ENCODE peak calls at places on chromosomes 13 and 19, in five cellular contexts. C is PC-3, F is hepatocyte, M is SK-N-SH, X is mesenchymal stem cell. K is an unnamed sample.

GRCh38 chr13:64471916-64472315 is 2758.2 kb downstream of the PCDH9 start:
- DNase-seq in M (peak), F (peak), C (peak), X (peak), K (no peak)

GRCh38 chr19:18736415-18737336 is 53.2 kb downstream of the CRTC1 start:
- DNase-seq in X (no peak), F (no peak), M (peak), C (no peak), K (no peak)

GRCh38 chr19:41926028-41926860 is 2.0 kb downstream of the ERFL start:
- DNase-seq in F (no peak), X (no peak), M (peak), C (no peak), K (no peak)

GRCh38 chr19:6737284-6737872 is at the start of gene GPR108:
- DNase-seq in F (peak), C (peak), M (peak), X (peak), K (peak)

GRCh38 chr19:38731654-38732301 is 12.5 kb downstream of the CAPN12 start:
- DNase-seq in F (no peak), M (no peak), X (no peak), C (no peak), K (no peak)

GRCh38 chr19:48539503-48540096 is 12.4 kb upstream of the SULT2B1 start:
- DNase-seq in M (peak), X (peak), F (peak), C (peak), K (no peak)

GRCh38 chr13:108957369-108958012 is 328.1 kb downstream of the MYO16 start:
- DNase-seq in F (peak), C (peak), X (peak), M (no peak), K (no peak)

GRCh38 chr13:25286308-25286968 is 850 bp downstream of the MTMR6 start:
- DNase-seq in F (peak), C (peak), M (peak), X (peak), K (peak)

GRCh38 chr19:48520134-48520533 is 8.5 kb upstream of the LMTK3 start:
- DNase-seq in C (no peak), F (no peak), X (no peak), M (no peak), K (no peak)

GRCh38 chr19:50482271-50482855 is 5.7 kb upstream of the GARIN5A start:
- DNase-seq in F (no peak), C (no peak), M (no peak), X (no peak), K (no peak)

GRCh38 chr19:15297416-15298224 is 34.7 kb downstream of the BRD4 start:
- DNase-seq in X (peak), C (peak), M (no peak), F (peak), K (peak)

GRCh38 chr19:38304866-38305429 is 897 bp downstream of the C19orf33 start:
- DNase-seq in F (peak), M (peak), C (peak), X (no peak), K (no peak)

DNA sequence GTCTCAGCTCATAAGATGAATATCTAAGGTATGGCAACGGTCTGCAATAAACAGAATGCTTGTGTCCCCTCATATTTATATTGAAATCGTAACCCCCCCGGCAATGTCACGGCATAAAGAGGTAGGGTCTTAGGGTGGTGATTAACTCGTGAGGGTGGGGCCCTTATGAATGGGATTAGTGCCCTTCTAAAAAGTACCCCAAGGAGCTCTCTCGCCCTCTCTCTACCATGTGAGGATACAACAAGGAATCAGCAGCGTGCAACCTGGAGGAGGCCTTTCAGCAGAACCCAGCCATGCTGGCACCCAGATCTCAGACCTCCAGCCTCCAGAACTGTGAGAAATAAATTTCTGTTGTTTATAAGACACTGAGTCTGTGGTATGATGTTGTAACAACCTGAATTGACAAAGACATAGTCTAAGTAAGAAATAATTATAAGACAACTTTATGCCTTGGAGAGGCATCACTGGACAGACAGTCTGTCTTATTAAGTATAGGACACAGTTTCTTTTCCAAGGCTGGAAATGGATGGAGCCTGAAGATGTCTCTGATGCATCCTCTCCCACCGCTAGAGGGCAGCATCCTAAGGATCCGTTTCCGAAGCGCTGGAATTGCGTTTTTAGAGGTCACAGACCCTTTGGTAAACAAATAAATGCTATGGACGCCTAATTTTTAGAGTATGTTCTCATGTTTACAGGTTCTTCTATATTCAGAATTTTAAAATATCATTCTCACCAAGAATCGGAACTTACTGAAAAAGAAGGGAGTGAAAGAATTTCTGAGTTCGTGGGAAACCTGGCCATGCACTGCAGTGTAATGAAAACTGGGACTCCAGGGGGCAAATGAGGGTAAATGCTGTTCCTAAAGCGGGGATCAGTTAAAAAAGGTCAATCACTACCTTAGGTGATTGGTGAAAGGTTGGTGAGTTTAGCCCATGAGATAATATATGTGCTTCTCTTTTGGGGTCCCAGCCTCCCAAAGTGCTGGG is 13.3 kb upstream of the LEUTX start:
- DNase-seq in C (peak), M (peak), F (peak), X (peak), K (peak)
- H2AFZ ChIP-seq in C (no peak), M (no peak), F (no peak), X (no peak), K (no peak)

DNA sequence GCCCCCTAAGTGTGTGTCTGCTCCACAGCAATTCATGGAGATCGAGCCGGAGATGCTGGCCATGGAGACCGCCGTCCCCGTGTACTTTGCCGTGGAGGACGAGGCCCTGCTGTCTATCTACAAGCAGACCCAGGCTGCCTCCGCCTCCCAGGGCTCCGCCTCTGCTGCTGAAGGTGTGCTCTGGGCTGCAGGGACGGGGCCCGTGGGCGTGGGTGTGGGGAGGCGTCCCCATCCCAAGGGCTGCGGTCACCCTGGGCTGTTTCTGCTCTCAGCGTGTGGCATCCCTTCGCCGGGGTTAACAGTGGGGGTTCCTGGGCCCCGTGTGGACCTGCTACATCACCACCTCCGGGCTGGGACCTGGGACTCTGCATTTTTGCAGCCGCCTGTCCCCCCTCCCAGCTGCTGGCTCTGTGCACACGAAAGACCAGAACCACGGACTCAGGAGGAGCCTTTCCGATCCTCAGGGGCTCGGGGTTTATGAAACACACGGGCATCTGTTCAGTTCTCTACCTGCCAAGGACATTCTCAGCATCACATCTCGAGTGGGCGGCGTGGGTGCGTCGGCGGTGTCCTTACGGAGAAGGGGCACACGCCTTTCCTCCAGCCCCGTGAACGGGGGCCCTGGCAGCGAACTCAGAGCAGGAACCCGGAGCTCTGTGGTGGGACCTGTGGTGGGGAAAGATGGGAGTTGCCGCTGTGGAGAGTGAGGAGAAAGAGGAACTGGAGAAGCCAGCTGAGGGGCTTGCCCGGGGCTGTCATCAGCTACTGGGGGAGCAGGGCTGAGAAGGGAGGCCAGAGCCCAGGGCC is 7.7 kb downstream of the NCLN start:
- DNase-seq in F (no peak), X (no peak), C (no peak), M (no peak), K (no peak)
- H2AFZ ChIP-seq in F (no peak), X (no peak), C (no peak), M (no peak), K (no peak)

DNA sequence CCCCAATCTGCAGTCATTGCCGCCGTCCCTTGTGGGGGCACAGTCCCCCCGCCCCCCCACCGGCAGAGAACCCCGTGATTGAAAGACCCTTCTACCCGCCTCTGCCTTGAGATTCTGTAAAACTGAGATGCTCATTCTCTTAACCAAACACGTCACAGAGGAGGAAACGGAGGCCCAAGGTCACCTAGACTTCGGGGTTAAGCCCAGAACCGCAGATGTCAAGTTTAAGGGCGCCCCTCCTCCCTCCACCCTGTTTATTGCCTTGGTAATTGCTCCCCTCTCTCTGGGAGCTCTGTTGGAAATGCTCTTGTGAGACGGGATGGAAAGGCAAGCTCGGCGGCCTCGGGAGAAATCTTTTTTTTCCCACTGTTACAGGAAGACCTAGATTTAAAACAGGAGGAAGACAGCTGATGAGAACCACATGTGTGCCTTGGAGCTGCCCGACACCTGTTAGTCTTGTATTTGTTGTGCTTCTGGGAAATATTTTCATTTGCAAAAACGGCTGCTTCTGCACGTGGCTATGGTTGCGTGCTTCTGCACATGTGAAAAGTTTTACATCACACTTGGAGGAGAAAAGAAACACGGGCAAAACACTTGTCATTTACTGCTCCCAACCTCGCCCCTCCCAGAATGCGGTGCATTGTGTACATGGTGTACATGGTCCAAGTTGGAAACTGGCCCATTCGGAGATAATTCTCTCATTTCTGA is 1.1 kb upstream of the MED26 start:
- DNase-seq in C (no peak), X (peak), M (peak), F (peak), K (peak)
- H2AFZ ChIP-seq in C (peak), X (no peak), M (peak), F (peak), K (peak)

GRCh38 chr13:87669379-87669978 is 1.7 kb upstream of the SLITRK5 start:
- DNase-seq in M (peak), F (peak), C (peak), X (peak), K (peak)

GRCh38 chr13:87671031-87671823 is at the start of gene SLITRK5:
- DNase-seq in M (peak), C (peak), X (peak), F (peak), K (peak)

GRCh38 chr13:87675851-87676250 is 4.7 kb downstream of the SLITRK5 start:
- DNase-seq in X (no peak), C (no peak), M (peak), F (no peak), K (no peak)

GRCh38 chr13:87674143-87674772 is 3.1 kb downstream of the SLITRK5 start:
- DNase-seq in X (peak), F (no peak), C (no peak), M (peak), K (peak)

DNA sequence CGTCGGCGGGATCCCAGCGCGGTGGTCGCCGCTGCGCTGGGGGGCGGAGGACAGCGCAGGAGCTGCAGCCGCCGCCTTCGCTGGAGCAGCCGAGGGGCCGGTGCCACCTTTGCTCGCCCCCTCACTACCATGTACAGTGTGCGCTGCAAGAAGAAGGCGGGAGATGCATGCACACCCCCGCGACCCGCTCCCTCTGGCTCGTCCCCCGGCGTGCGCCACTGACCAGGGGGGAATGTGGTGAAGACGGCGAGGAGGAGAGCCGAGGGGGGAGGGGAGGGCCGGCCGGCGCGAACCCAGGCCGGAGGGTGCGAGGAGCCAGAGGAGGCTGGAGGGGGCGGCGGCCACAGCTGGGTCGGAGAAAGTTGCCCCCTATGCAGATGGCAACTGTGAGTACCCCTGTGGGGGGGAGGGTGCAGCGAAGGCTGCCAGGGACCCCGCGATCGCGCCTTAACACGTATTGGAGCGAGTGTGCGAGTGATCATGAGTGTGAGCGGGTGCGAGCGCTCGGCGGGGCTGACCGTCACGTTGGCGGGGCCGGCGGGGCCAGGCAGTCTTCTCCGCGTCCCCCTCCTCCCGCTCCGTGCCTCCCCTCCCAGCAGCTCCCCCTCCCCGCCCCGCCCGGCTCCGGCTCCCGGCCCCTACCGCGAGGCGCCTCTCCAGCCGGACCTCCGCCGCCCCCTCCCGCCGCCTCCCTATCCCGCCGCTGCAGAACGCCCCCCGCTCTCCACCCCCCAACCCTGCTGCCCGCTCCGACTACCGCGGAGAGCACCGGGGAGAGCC is 843 bp downstream of the SLITRK5 start:
- DNase-seq in M (peak), X (peak), F (peak), C (no peak), K (peak)
- H2AFZ ChIP-seq in M (peak), X (peak), F (peak), C (peak), K (peak)

DNA sequence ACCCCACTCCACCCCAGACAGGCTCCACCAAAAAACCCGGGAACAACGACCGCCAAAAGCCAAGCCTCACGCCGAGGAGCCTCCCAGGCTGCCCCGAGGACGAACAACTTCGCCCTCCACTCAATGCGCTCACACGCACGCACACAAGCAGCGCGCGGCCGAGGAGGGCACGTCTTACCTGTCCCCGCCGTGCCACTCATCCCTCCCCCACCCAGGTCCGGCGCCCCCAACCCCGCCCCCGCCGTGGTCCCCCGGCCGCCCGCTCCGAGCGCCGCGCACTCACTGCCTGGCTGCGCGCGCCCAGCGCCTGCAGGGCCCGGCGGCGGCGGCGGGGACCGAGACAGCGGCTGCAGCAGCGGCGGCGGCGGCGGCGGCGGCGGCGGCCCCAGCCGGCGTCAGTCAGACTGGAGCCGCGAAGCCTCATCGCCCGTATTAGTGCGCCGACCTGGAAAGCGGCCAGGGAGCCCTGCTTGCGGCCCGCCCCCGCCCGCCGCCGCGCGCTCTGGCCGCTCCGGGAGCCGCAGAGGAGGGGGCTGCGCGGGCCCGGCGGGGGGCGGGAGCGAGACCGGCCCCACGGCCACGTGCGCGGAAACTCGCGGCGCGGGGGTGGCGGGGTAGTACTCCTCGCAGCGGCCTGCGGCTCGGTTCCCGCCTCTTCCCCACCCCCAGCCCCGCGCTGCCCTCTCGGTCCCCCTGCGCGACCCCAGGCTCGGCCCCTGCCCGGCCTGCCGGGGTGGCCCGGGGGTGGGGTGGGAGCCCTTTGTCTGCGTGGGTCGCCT is at the start of gene SMAD9:
- DNase-seq in X (peak), F (peak), C (peak), M (peak), K (peak)
- H2AFZ ChIP-seq in X (peak), F (peak), C (peak), M (peak), K (peak)

GRCh38 chr13:101399365-101399764 is 16.9 kb downstream of the NALCN start:
- DNase-seq in F (no peak), C (no peak), M (no peak), X (peak), K (no peak)
- H2AFZ ChIP-seq in F (no peak), C (no peak), M (no peak), X (no peak), K (no peak)